ENCODE peak calls at places on chromosomes 12 and 14, in six cellular contexts. One of them, this sample, is unnamed. For H3K27me3, the result is how much of the 10 kb centered on the place peaks cover.

GRCh38 chr12:23895792-23896218 is 53.7 kb downstream of the SOX5 start:
- DNase-seq in Peyer's patch: no peak
- DNase-seq in uterus: no peak
- DNase-seq in breast epithelium: no peak
- DNase-seq in endothelial cell of umbilical vein: peak
- DNase-seq in gastrocnemius medialis: no peak
- DNase-seq in this sample: no peak

GRCh38 chr14:96631030-96631429 is 128.8 kb downstream of the PAPOLA start:
- DNase-seq in Peyer's patch: peak
- DNase-seq in uterus: peak
- DNase-seq in breast epithelium: no peak
- DNase-seq in endothelial cell of umbilical vein: no peak
- DNase-seq in gastrocnemius medialis: no peak
- DNase-seq in this sample: no peak

GRCh38 chr12:95829395-95829794 is 29.4 kb upstream of the SNRPF start:
- DNase-seq in Peyer's patch: no peak
- DNase-seq in uterus: no peak
- DNase-seq in breast epithelium: no peak
- DNase-seq in endothelial cell of umbilical vein: peak
- DNase-seq in gastrocnemius medialis: no peak
- DNase-seq in this sample: no peak

GRCh38 chr12:55700255-55701018 is 7.3 kb downstream of the ITGA7 start:
- DNase-seq in Peyer's patch: no peak
- DNase-seq in uterus: no peak
- DNase-seq in breast epithelium: no peak
- DNase-seq in endothelial cell of umbilical vein: no peak
- DNase-seq in gastrocnemius medialis: peak
- DNase-seq in this sample: no peak

GRCh38 chr12:50986961-50987737 is 34.8 kb downstream of the HIGD1C start:
- DNase-seq in Peyer's patch: peak
- DNase-seq in uterus: peak
- DNase-seq in breast epithelium: peak
- DNase-seq in endothelial cell of umbilical vein: peak
- DNase-seq in gastrocnemius medialis: peak
- DNase-seq in this sample: peak

GRCh38 chr12:9750276-9751203 is 10.2 kb downstream of the CD69 start:
- DNase-seq in Peyer's patch: peak
- DNase-seq in uterus: no peak
- DNase-seq in breast epithelium: peak
- DNase-seq in endothelial cell of umbilical vein: peak
- DNase-seq in gastrocnemius medialis: no peak
- DNase-seq in this sample: peak

GRCh38 chr12:2805146-2805525 is 7.3 kb upstream of the ITFG2 start:
- DNase-seq in Peyer's patch: no peak
- DNase-seq in uterus: no peak
- DNase-seq in breast epithelium: no peak
- DNase-seq in endothelial cell of umbilical vein: no peak
- DNase-seq in gastrocnemius medialis: no peak
- DNase-seq in this sample: no peak

GRCh38 chr12:121568971-121569808 is 11.6 kb downstream of the KDM2B start:
- DNase-seq in Peyer's patch: no peak
- DNase-seq in uterus: peak
- DNase-seq in breast epithelium: no peak
- DNase-seq in endothelial cell of umbilical vein: no peak
- DNase-seq in gastrocnemius medialis: peak
- DNase-seq in this sample: no peak

DNA sequence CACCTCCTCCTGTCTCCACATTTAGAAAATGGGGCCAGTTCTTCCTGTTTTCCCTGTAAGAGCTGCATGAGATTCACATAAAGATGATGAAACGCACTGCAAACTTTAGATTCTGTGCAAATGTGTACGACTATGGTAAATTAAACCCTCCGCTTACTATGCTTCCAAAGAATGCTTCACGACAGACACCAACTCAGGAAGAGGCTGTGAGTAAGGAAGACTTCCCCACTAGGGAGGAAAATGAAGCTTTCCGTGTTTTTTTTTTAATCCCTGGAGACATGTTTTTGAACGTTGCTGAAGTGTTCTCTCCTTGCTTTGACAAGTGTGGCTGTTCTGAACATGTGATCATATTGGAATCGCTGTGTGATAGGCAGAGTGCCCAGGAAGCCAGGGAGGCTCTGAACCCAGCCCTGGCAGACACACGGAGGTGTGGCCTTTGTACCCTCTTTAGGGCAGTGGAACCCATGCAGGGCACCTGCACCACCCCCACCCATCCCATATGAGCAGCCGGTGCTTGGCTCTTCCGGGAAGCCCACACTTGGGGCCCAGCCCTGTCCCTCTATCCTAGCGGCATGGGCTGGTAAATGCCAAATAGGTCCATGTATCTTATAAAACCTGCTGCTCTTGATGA is 7.5 kb upstream of the SYNE3 start:
- DNase-seq in Peyer's patch: peak
- DNase-seq in uterus: no peak
- DNase-seq in breast epithelium: no peak
- DNase-seq in endothelial cell of umbilical vein: peak
- DNase-seq in gastrocnemius medialis: no peak
- DNase-seq in this sample: no peak
- TF ChIP-seq POLR2A in Peyer's patch: no peak
- TF ChIP-seq POLR2A in uterus: no peak
- TF ChIP-seq POLR2A in breast epithelium: no peak
- TF ChIP-seq POLR2A in endothelial cell of umbilical vein: no peak
- TF ChIP-seq POLR2A in gastrocnemius medialis: no peak
- TF ChIP-seq POLR2A in this sample: no peak

DNA sequence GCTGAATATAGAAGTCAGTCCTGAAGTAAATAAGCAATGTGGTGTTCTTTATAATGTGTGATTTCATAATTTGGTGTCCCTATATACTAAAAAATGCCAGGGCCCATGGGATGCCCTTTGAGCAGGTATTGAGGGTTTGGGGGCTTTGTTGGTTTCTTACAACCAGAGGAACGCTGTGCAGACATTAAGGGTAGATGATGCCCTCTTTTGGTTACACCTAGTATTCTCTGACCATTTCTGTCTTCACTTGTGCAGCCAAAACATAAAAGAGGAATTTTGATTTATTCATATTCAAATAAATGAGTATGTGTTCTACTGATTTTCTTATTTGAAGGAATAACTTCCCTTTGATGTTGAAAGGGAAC is 3.0 kb downstream of the LGR5 start:
- DNase-seq in Peyer's patch: no peak
- DNase-seq in uterus: no peak
- DNase-seq in breast epithelium: no peak
- DNase-seq in endothelial cell of umbilical vein: no peak
- DNase-seq in gastrocnemius medialis: no peak
- DNase-seq in this sample: no peak
- H3K27me3 ChIP-seq in Peyer's patch: under half
- H3K27me3 ChIP-seq in uterus: under half
- H3K27me3 ChIP-seq in breast epithelium: under half
- H3K27me3 ChIP-seq in endothelial cell of umbilical vein: under half
- H3K27me3 ChIP-seq in gastrocnemius medialis: under half
- H3K27me3 ChIP-seq in this sample: under half

GRCh38 chr12:100200450-100201181 is at the start of gene ACTR6:
- DNase-seq in Peyer's patch: peak
- DNase-seq in uterus: peak
- DNase-seq in breast epithelium: peak
- DNase-seq in endothelial cell of umbilical vein: peak
- DNase-seq in gastrocnemius medialis: peak
- DNase-seq in this sample: peak

GRCh38 chr12:100199023-100199346 is 1.6 kb upstream of the ACTR6 start:
- DNase-seq in Peyer's patch: no peak
- DNase-seq in uterus: no peak
- DNase-seq in breast epithelium: no peak
- DNase-seq in endothelial cell of umbilical vein: no peak
- DNase-seq in gastrocnemius medialis: no peak
- DNase-seq in this sample: no peak

GRCh38 chr12:100201604-100202423 is 1.2 kb downstream of the ACTR6 start:
- DNase-seq in Peyer's patch: no peak
- DNase-seq in uterus: no peak
- DNase-seq in breast epithelium: no peak
- DNase-seq in endothelial cell of umbilical vein: no peak
- DNase-seq in gastrocnemius medialis: no peak
- DNase-seq in this sample: no peak

GRCh38 chr12:100197486-100197885 is 3.1 kb upstream of the ACTR6 start:
- DNase-seq in Peyer's patch: no peak
- DNase-seq in uterus: no peak
- DNase-seq in breast epithelium: no peak
- DNase-seq in endothelial cell of umbilical vein: no peak
- DNase-seq in gastrocnemius medialis: no peak
- DNase-seq in this sample: no peak

GRCh38 chr12:100199347-100200136 is 1.1 kb upstream of the ACTR6 start:
- DNase-seq in Peyer's patch: peak
- DNase-seq in uterus: peak
- DNase-seq in breast epithelium: peak
- DNase-seq in endothelial cell of umbilical vein: peak
- DNase-seq in gastrocnemius medialis: peak
- DNase-seq in this sample: peak
- TF ChIP-seq POLR2A in Peyer's patch: peak
- TF ChIP-seq POLR2A in uterus: peak
- TF ChIP-seq POLR2A in breast epithelium: no peak
- TF ChIP-seq POLR2A in endothelial cell of umbilical vein: no peak
- TF ChIP-seq POLR2A in gastrocnemius medialis: no peak
- TF ChIP-seq POLR2A in this sample: no peak

GRCh38 chr14:28774764-28775738 is 8.5 kb downstream of the FOXG1 start:
- DNase-seq in Peyer's patch: no peak
- DNase-seq in uterus: no peak
- DNase-seq in breast epithelium: no peak
- DNase-seq in endothelial cell of umbilical vein: no peak
- DNase-seq in gastrocnemius medialis: no peak
- DNase-seq in this sample: no peak
- H3K27me3 ChIP-seq in Peyer's patch: under half
- H3K27me3 ChIP-seq in uterus: under half
- H3K27me3 ChIP-seq in breast epithelium: under half
- H3K27me3 ChIP-seq in endothelial cell of umbilical vein: under half
- H3K27me3 ChIP-seq in gastrocnemius medialis: half or more
- H3K27me3 ChIP-seq in this sample: under half

DNA sequence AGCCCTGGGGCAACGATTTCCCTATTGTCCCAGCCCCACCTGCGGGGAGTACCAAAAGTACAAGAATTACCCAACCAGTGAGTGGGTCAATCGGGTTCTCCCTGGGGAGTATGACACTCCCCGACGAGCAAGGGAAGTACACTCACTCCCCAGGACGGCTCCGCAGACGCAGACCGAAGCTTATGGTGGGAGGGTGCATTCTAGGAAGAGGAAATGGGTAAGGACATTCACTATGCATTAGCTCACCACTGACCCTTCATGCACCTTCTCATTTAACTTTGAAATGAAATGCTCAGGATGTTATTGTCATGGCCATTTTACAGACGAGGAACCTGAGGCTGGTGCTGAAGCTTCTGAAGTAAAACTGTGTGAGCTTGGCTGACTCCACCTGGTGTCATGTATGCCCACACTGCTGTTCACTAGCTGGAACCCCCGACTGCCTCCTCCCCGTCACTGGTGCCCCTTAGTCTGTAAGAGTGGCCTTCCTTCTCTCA is 45.8 kb upstream of the TMED10 start:
- DNase-seq in Peyer's patch: peak
- DNase-seq in uterus: no peak
- DNase-seq in breast epithelium: no peak
- DNase-seq in endothelial cell of umbilical vein: peak
- DNase-seq in gastrocnemius medialis: peak
- DNase-seq in this sample: no peak
- TF ChIP-seq POLR2A in Peyer's patch: no peak
- TF ChIP-seq POLR2A in uterus: no peak
- TF ChIP-seq POLR2A in breast epithelium: no peak
- TF ChIP-seq POLR2A in endothelial cell of umbilical vein: peak
- TF ChIP-seq POLR2A in gastrocnemius medialis: no peak
- TF ChIP-seq POLR2A in this sample: no peak

GRCh38 chr12:52677126-52677525 is 3.1 kb downstream of the KRT1 start:
- DNase-seq in Peyer's patch: no peak
- DNase-seq in uterus: no peak
- DNase-seq in breast epithelium: no peak
- DNase-seq in endothelial cell of umbilical vein: no peak
- DNase-seq in gastrocnemius medialis: no peak
- DNase-seq in this sample: no peak
- H3K27me3 ChIP-seq in Peyer's patch: under half
- H3K27me3 ChIP-seq in uterus: under half
- H3K27me3 ChIP-seq in breast epithelium: under half
- H3K27me3 ChIP-seq in endothelial cell of umbilical vein: under half
- H3K27me3 ChIP-seq in gastrocnemius medialis: under half
- H3K27me3 ChIP-seq in this sample: under half

DNA sequence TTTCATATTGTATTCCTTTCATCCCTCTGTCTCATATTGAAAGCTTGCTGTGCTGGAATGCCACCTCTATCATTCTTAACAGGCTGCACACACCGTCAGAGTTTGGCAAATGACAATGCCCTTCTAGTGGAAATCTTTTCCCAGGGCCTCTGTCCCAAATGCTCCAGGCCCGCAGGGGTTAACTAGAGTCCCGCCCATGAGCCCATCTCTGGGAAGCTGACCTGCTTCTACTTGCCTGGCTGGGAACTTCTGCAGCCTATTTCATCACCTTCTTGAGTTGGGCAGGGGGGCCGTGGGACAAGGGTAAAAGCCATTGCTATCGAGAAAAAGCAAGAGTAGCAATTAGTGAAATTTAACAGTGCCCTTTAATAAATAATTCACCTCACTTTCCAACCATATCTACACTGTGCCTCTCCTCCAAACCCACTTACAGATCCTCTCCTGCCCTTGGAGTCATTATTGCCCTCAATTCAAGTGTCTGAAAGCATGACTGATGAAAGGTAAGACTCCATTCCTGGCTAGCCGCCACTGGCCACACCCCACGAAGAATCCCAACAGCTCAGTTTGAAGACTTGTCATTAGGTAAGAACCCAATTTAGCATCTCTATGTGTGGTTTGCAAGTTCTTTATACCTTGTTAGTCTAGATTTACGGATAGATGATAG is 126.8 kb upstream of the BTG1 start:
- DNase-seq in Peyer's patch: no peak
- DNase-seq in uterus: no peak
- DNase-seq in breast epithelium: no peak
- DNase-seq in endothelial cell of umbilical vein: no peak
- DNase-seq in gastrocnemius medialis: no peak
- DNase-seq in this sample: peak
- TF ChIP-seq POLR2A in Peyer's patch: no peak
- TF ChIP-seq POLR2A in uterus: no peak
- TF ChIP-seq POLR2A in breast epithelium: no peak
- TF ChIP-seq POLR2A in endothelial cell of umbilical vein: no peak
- TF ChIP-seq POLR2A in gastrocnemius medialis: no peak
- TF ChIP-seq POLR2A in this sample: no peak

GRCh38 chr12:65556676-65557424 is 267.4 kb upstream of the HMGA2 start:
- DNase-seq in Peyer's patch: peak
- DNase-seq in uterus: peak
- DNase-seq in breast epithelium: peak
- DNase-seq in endothelial cell of umbilical vein: peak
- DNase-seq in gastrocnemius medialis: peak
- DNase-seq in this sample: peak
- H3K27me3 ChIP-seq in Peyer's patch: under half
- H3K27me3 ChIP-seq in uterus: under half
- H3K27me3 ChIP-seq in breast epithelium: under half
- H3K27me3 ChIP-seq in endothelial cell of umbilical vein: under half
- H3K27me3 ChIP-seq in gastrocnemius medialis: under half
- H3K27me3 ChIP-seq in this sample: under half

GRCh38 chr12:57518176-57518919 is 2.0 kb downstream of the DDIT3 start:
- DNase-seq in Peyer's patch: no peak
- DNase-seq in uterus: no peak
- DNase-seq in breast epithelium: no peak
- DNase-seq in endothelial cell of umbilical vein: no peak
- DNase-seq in gastrocnemius medialis: no peak
- DNase-seq in this sample: no peak
- TF ChIP-seq POLR2A in Peyer's patch: no peak
- TF ChIP-seq POLR2A in uterus: no peak
- TF ChIP-seq POLR2A in breast epithelium: no peak
- TF ChIP-seq POLR2A in endothelial cell of umbilical vein: no peak
- TF ChIP-seq POLR2A in gastrocnemius medialis: no peak
- TF ChIP-seq POLR2A in this sample: no peak

This sample was measured in prostate gland.